ENCODE peak calls at places on chromosomes 7 and 10, in four cellular contexts. One of them, this sample, is unnamed.

GRCh38 chr10:15333909-15334649 is 37.0 kb downstream of the FAM171A1 start:
- DNase-seq in GM23338: peak; percentile 20
- DNase-seq in stomach: no peak
- DNase-seq in breast epithelium: no peak
- DNase-seq in this sample: no peak

GRCh38 chr10:47113907-47114500 is 186.0 kb upstream of the GDF10 start:
- DNase-seq in GM23338: peak; percentile 30
- DNase-seq in stomach: no peak
- DNase-seq in breast epithelium: no peak
- DNase-seq in this sample: no peak

GRCh38 chr7:131735151-131735550 is 178.7 kb upstream of the PODXL start:
- DNase-seq in GM23338: no peak
- DNase-seq in stomach: no peak
- DNase-seq in breast epithelium: no peak
- DNase-seq in this sample: no peak

GRCh38 chr7:45697576-45698136 is 123.5 kb downstream of the ADCY1 start:
- DNase-seq in GM23338: no peak
- DNase-seq in stomach: peak; percentile 9
- DNase-seq in breast epithelium: peak; percentile 10
- DNase-seq in this sample: no peak

GRCh38 chr7:30315589-30315988 is 31.2 kb downstream of the ZNRF2 start:
- DNase-seq in GM23338: no peak
- DNase-seq in stomach: no peak
- DNase-seq in breast epithelium: no peak
- DNase-seq in this sample: no peak

GRCh38 chr10:96082153-96082552 is 38.8 kb downstream of the CCNJ start:
- DNase-seq in GM23338: no peak
- DNase-seq in stomach: no peak
- DNase-seq in breast epithelium: no peak
- DNase-seq in this sample: no peak

GRCh38 chr7:100682991-100683658 is 9.6 kb downstream of the GNB2 start:
- DNase-seq in GM23338: no peak
- DNase-seq in stomach: no peak
- DNase-seq in breast epithelium: no peak
- DNase-seq in this sample: no peak

GRCh38 chr7:30994206-30995100 is 30.7 kb downstream of the GHRHR start:
- DNase-seq in GM23338: no peak
- DNase-seq in stomach: no peak
- DNase-seq in breast epithelium: no peak
- DNase-seq in this sample: no peak

GRCh38 chr7:27242580-27243339 is at the start of gene EVX1:
- DNase-seq in GM23338: peak; percentile 62
- DNase-seq in stomach: no peak
- DNase-seq in breast epithelium: no peak
- DNase-seq in this sample: no peak

GRCh38 chr10:70142555-70142954 is 3.9 kb downstream of the TYSND1 start:
- DNase-seq in GM23338: no peak
- DNase-seq in stomach: no peak
- DNase-seq in breast epithelium: no peak
- DNase-seq in this sample: no peak

GRCh38 chr7:19621740-19622139 is 87.1 kb downstream of the POLR1F start:
- DNase-seq in GM23338: no peak
- DNase-seq in stomach: no peak
- DNase-seq in breast epithelium: no peak
- DNase-seq in this sample: peak; percentile 17

GRCh38 chr10:104339469-104340098 is 1.3 kb upstream of the ITPRIP start:
- DNase-seq in GM23338: no peak
- DNase-seq in stomach: peak; percentile 72
- DNase-seq in breast epithelium: peak; percentile 49
- DNase-seq in this sample: no peak

GRCh38 chr7:46932656-46933424 is 649.1 kb downstream of the TNS3 start:
- DNase-seq in GM23338: peak; percentile 17
- DNase-seq in stomach: no peak
- DNase-seq in breast epithelium: peak; percentile 44
- DNase-seq in this sample: peak; percentile 59

GRCh38 chr10:79060641-79061255 is 8.0 kb upstream of the ZMIZ1 start:
- DNase-seq in GM23338: no peak
- DNase-seq in stomach: peak; percentile 17
- DNase-seq in breast epithelium: peak; percentile 7
- DNase-seq in this sample: no peak

GRCh38 chr7:28682136-28682535 is 269.8 kb downstream of the CREB5 start:
- DNase-seq in GM23338: no peak
- DNase-seq in stomach: no peak
- DNase-seq in breast epithelium: no peak
- DNase-seq in this sample: no peak

GRCh38 chr10:114022292-114022691 is 21.4 kb upstream of the ADRB1 start:
- DNase-seq in GM23338: no peak
- DNase-seq in stomach: no peak
- DNase-seq in breast epithelium: no peak
- DNase-seq in this sample: no peak

GRCh38 chr10:43574906-43575305 is 490 bp upstream of the ZNF239 start:
- DNase-seq in GM23338: no peak
- DNase-seq in stomach: no peak
- DNase-seq in breast epithelium: no peak
- DNase-seq in this sample: no peak

GRCh38 chr10:49153971-49154370 is 20.1 kb upstream of the FAM170B start:
- DNase-seq in GM23338: no peak
- DNase-seq in stomach: no peak
- DNase-seq in breast epithelium: no peak
- DNase-seq in this sample: no peak

GRCh38 chr10:103445767-103446567 is 6.2 kb downstream of the CALHM2 start:
- DNase-seq in GM23338: no peak
- DNase-seq in stomach: no peak
- DNase-seq in breast epithelium: peak; percentile 55
- DNase-seq in this sample: no peak

GRCh38 chr10:109126541-109126940 is 796.8 kb downstream of the XPNPEP1 start:
- DNase-seq in GM23338: no peak
- DNase-seq in stomach: no peak
- DNase-seq in breast epithelium: no peak
- DNase-seq in this sample: no peak

GRCh38 chr7:4169505-4169904 is 512.6 kb upstream of the FOXK1 start:
- DNase-seq in GM23338: no peak
- DNase-seq in stomach: no peak
- DNase-seq in breast epithelium: no peak
- DNase-seq in this sample: no peak

GRCh38 chr7:151694828-151695580 is 175.3 kb upstream of the RHEB start:
- DNase-seq in GM23338: no peak
- DNase-seq in stomach: no peak
- DNase-seq in breast epithelium: peak; percentile 91
- DNase-seq in this sample: no peak

GRCh38 chr7:28957064-28957821 is 887 bp downstream of the TRIL start:
- DNase-seq in GM23338: peak; percentile 69
- DNase-seq in stomach: no peak
- DNase-seq in breast epithelium: peak; percentile 33
- DNase-seq in this sample: no peak

GRCh38 chr10:20100157-20100556 is 283.9 kb downstream of the PLXDC2 start:
- DNase-seq in GM23338: no peak
- DNase-seq in stomach: no peak
- DNase-seq in breast epithelium: no peak
- DNase-seq in this sample: no peak

GRCh38 chr10:110017940-110018339 is 10.2 kb downstream of the ADD3 start:
- DNase-seq in GM23338: no peak
- DNase-seq in stomach: no peak
- DNase-seq in breast epithelium: no peak
- DNase-seq in this sample: no peak

GRCh38 chr7:102891693-102892261 is 21.0 kb upstream of the LRRC17 start:
- DNase-seq in GM23338: no peak
- DNase-seq in stomach: peak; percentile 75
- DNase-seq in breast epithelium: peak; percentile 26
- DNase-seq in this sample: no peak

GRCh38 chr10:78528749-78529204 is 495.1 kb downstream of the RPS24 start:
- DNase-seq in GM23338: no peak
- DNase-seq in stomach: no peak
- DNase-seq in breast epithelium: no peak
- DNase-seq in this sample: no peak

GRCh38 chr7:37372750-37373149 is 75.9 kb downstream of the ELMO1 start:
- DNase-seq in GM23338: no peak
- DNase-seq in stomach: no peak
- DNase-seq in breast epithelium: no peak
- DNase-seq in this sample: no peak

GRCh38 chr7:91628742-91629141 is 251.8 kb downstream of the MTERF1 start:
- DNase-seq in GM23338: no peak
- DNase-seq in stomach: peak; percentile 38
- DNase-seq in breast epithelium: no peak
- DNase-seq in this sample: no peak

GRCh38 chr7:157730614-157731013 is 393.8 kb downstream of the DNAJB6 start:
- DNase-seq in GM23338: no peak
- DNase-seq in stomach: no peak
- DNase-seq in breast epithelium: no peak
- DNase-seq in this sample: no peak

GRCh38 chr10:78656815-78657621 is 411.7 kb upstream of the ZMIZ1 start:
- DNase-seq in GM23338: peak; percentile 3
- DNase-seq in stomach: peak; percentile 35
- DNase-seq in breast epithelium: no peak
- DNase-seq in this sample: no peak

GRCh38 chr7:867001-867405 is 9.4 kb upstream of the GET4 start:
- DNase-seq in GM23338: no peak
- DNase-seq in stomach: peak; percentile 86
- DNase-seq in breast epithelium: peak; percentile 90
- DNase-seq in this sample: no peak

GRCh38 chr7:106068538-106068961 is 43.6 kb downstream of the SYPL1 start:
- DNase-seq in GM23338: no peak
- DNase-seq in stomach: no peak
- DNase-seq in breast epithelium: no peak
- DNase-seq in this sample: no peak

GRCh38 chr10:7135188-7135587 is 275.6 kb downstream of the SFMBT2 start:
- DNase-seq in GM23338: no peak
- DNase-seq in stomach: no peak
- DNase-seq in breast epithelium: no peak
- DNase-seq in this sample: no peak

GRCh38 chr7:1672851-1673486 is 2.9 kb downstream of the ELFN1 start:
- DNase-seq in GM23338: no peak
- DNase-seq in stomach: no peak
- DNase-seq in breast epithelium: no peak
- DNase-seq in this sample: no peak

GRCh38 chr7:151954866-151955820 is 1.1 kb upstream of the GALNTL5 start:
- DNase-seq in GM23338: no peak
- DNase-seq in stomach: no peak
- DNase-seq in breast epithelium: no peak
- DNase-seq in this sample: no peak

GRCh38 chr7:100827330-100828226 is at the start of gene EPHB4:
- DNase-seq in GM23338: peak; percentile 98
- DNase-seq in stomach: peak; percentile 85
- DNase-seq in breast epithelium: peak; percentile 64
- DNase-seq in this sample: no peak

GRCh38 chr7:324011-324410 is 34.0 kb downstream of the FOXL3 start:
- DNase-seq in GM23338: no peak
- DNase-seq in stomach: no peak
- DNase-seq in breast epithelium: no peak
- DNase-seq in this sample: no peak

GRCh38 chr10:76628801-76629200 is 1008.8 kb downstream of the KCNMA1 start:
- DNase-seq in GM23338: no peak
- DNase-seq in stomach: no peak
- DNase-seq in breast epithelium: no peak
- DNase-seq in this sample: no peak

GRCh38 chr7:77338260-77338659 is 77.9 kb downstream of the GSAP start:
- DNase-seq in GM23338: no peak
- DNase-seq in stomach: no peak
- DNase-seq in breast epithelium: no peak
- DNase-seq in this sample: no peak
- H3K27ac ChIP-seq in GM23338: no peak overlapping the region
- H3K27ac ChIP-seq in stomach: peak overlapping the region; percentile 38
- H3K27ac ChIP-seq in breast epithelium: no peak overlapping the region
- H3K27ac ChIP-seq in this sample: no peak overlapping the region

GRCh38 chr10:17005621-17006566 is 123.7 kb downstream of the CUBN start:
- DNase-seq in GM23338: no peak
- DNase-seq in stomach: no peak
- DNase-seq in breast epithelium: no peak
- DNase-seq in this sample: no peak
- TF ChIP-seq POLR2AphosphoS5 in GM23338: no peak
- TF ChIP-seq POLR2AphosphoS5 in stomach: no peak
- TF ChIP-seq POLR2AphosphoS5 in breast epithelium: no peak
- TF ChIP-seq POLR2AphosphoS5 in this sample: no peak

DNA sequence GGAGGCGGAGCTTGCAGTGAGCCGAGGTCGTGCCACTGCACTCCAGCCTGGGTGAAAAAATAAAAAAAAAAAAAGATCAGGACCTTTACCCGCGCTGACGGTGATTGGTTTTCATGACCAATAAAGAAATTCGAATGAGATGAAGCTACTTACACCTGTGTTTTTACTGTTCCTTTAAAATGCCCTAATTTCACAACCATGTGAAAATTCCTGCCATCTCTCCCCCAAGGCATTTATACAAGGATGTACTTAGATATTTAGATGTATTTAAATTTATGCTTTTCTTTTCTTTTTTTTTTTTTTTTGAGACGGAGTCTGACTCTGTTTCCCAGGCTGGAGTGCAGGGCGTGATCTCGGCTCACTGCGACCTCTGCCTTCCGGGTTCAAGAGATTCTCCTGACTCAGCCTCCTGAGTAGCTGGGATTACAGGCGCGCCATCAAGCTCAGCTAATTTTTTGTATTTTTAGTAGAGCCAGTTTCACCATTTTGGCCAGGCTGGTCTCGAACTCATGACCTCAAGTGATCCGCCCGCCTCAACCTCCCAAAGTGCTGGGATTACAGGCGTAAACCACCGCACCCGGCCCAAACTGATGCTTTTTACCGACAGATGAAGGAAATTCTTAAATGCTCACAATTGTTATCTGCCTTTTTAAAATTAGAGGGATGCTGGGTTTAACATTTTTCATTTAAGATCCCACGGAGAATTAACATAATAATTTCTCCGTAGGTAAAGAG is 3.1 kb upstream of the PHYH start:
- DNase-seq in GM23338: no peak
- DNase-seq in stomach: no peak
- DNase-seq in breast epithelium: no peak
- DNase-seq in this sample: no peak
- H3K27ac ChIP-seq in GM23338: no peak overlapping the region
- H3K27ac ChIP-seq in stomach: peak overlapping the region; percentile 97
- H3K27ac ChIP-seq in breast epithelium: peak overlapping the region; percentile 96
- H3K27ac ChIP-seq in this sample: peak overlapping the region; percentile 85

GRCh38 chr10:131943021-131943814 is 38.5 kb downstream of the BNIP3 start:
- DNase-seq in GM23338: peak; percentile 78
- DNase-seq in stomach: peak; percentile 29
- DNase-seq in breast epithelium: no peak
- DNase-seq in this sample: no peak
- TF ChIP-seq POLR2AphosphoS5 in GM23338: no peak
- TF ChIP-seq POLR2AphosphoS5 in stomach: no peak
- TF ChIP-seq POLR2AphosphoS5 in breast epithelium: no peak
- TF ChIP-seq POLR2AphosphoS5 in this sample: no peak